ENCODE peak calls at places on chromosomes 11 and 22, in seven cellular contexts. M, W, Q, A, Z, Y and B are unnamed samples.

GRCh38 chr11:103893366-103893765 is 143.1 kb upstream of the DDI1 start:
- DNase-seq in M (no peak), W (no peak), Q (no peak), A (no peak), Z (no peak), Y (no peak), B (no peak)

GRCh38 chr11:91446267-91446666 is 778.4 kb upstream of the FAT3 start:
- DNase-seq in M (no peak), W (no peak), Q (no peak), A (no peak), Z (no peak), Y (no peak), B (no peak)

GRCh38 chr11:93570759-93571413 is 27.7 kb upstream of the SMCO4 start:
- DNase-seq in M (no peak), W (peak), Q (no peak), A (no peak), Z (no peak), Y (peak), B (no peak)

GRCh38 chr11:76661835-76662434 is 8.6 kb downstream of the LRRC32 start:
- DNase-seq in M (no peak), W (no peak), Q (no peak), A (no peak), Z (no peak), Y (no peak), B (no peak)

GRCh38 chr11:91872216-91872615 is 352.4 kb upstream of the FAT3 start:
- DNase-seq in M (no peak), W (no peak), Q (no peak), A (no peak), Z (no peak), Y (no peak), B (no peak)

GRCh38 chr11:19953909-19954308 is 206.4 kb downstream of the DBX1 start:
- DNase-seq in M (no peak), W (peak), Q (peak), A (no peak), Z (no peak), Y (peak), B (no peak)

GRCh38 chr11:19076744-19077589 is 16.4 kb upstream of the MRGPRX2 start:
- DNase-seq in M (peak), W (peak), Q (peak), A (no peak), Z (peak), Y (peak), B (peak)

GRCh38 chr11:1202154-1202775 is 20.6 kb upstream of the MUC5B start:
- DNase-seq in M (no peak), W (no peak), Q (peak), A (no peak), Z (peak), Y (no peak), B (no peak)

GRCh38 chr22:38850941-38851849 is 7.4 kb upstream of the NPTXR start:
- DNase-seq in M (no peak), W (peak), Q (no peak), A (no peak), Z (no peak), Y (peak), B (no peak)

GRCh38 chr11:3123761-3124733 is 41.1 kb downstream of the OSBPL5 start:
- DNase-seq in M (peak), W (peak), Q (no peak), A (peak), Z (peak), Y (peak), B (no peak)

GRCh38 chr11:112118176-112118575 is 31.5 kb downstream of the SDHD start:
- DNase-seq in M (no peak), W (no peak), Q (no peak), A (no peak), Z (no peak), Y (no peak), B (no peak)

GRCh38 chr11:128929468-128929867 is 13.2 kb downstream of the TP53AIP1 start:
- DNase-seq in M (no peak), W (no peak), Q (no peak), A (no peak), Z (no peak), Y (no peak), B (no peak)

GRCh38 chr11:119709638-119710346 is 19.2 kb downstream of the NECTIN1 start:
- DNase-seq in M (no peak), W (peak), Q (no peak), A (no peak), Z (no peak), Y (no peak), B (peak)

GRCh38 chr22:44245867-44246266 is 65.1 kb downstream of the PARVG start:
- DNase-seq in M (no peak), W (no peak), Q (no peak), A (no peak), Z (no peak), Y (no peak), B (no peak)

GRCh38 chr11:23212829-23213228 is 352.6 kb upstream of the CCDC179 start:
- DNase-seq in M (no peak), W (no peak), Q (no peak), A (no peak), Z (no peak), Y (no peak), B (no peak)

GRCh38 chr22:48975886-48976285 is 851.8 kb downstream of the BRD1 start:
- DNase-seq in M (no peak), W (no peak), Q (no peak), A (no peak), Z (no peak), Y (no peak), B (no peak)

GRCh38 chr22:17097062-17097461 is 12.3 kb downstream of the IL17RA start:
- DNase-seq in M (no peak), W (no peak), Q (no peak), A (no peak), Z (no peak), Y (no peak), B (no peak)

GRCh38 chr11:70610561-70610960 is 212.2 kb downstream of the CTTN start:
- DNase-seq in M (no peak), W (no peak), Q (no peak), A (no peak), Z (no peak), Y (no peak), B (no peak)

GRCh38 chr22:20395181-20395896 is 1.4 kb downstream of the ZNF74 start:
- DNase-seq in M (no peak), W (no peak), Q (no peak), A (no peak), Z (no peak), Y (no peak), B (no peak)

GRCh38 chr22:39348909-39349505 is 784 bp upstream of the SYNGR1 start:
- DNase-seq in M (no peak), W (no peak), Q (no peak), A (no peak), Z (no peak), Y (no peak), B (no peak)

GRCh38 chr11:14148653-14149273 is 186.2 kb downstream of the SPON1 start:
- DNase-seq in M (no peak), W (peak), Q (no peak), A (peak), Z (no peak), Y (peak), B (no peak)

GRCh38 chr11:111949519-111950426 is 12.6 kb downstream of the DIXDC1 start:
- DNase-seq in M (no peak), W (no peak), Q (no peak), A (no peak), Z (no peak), Y (no peak), B (no peak)

GRCh38 chr11:91248199-91248807 is 976.3 kb upstream of the FAT3 start:
- DNase-seq in M (peak), W (peak), Q (peak), A (no peak), Z (no peak), Y (peak), B (peak)

GRCh38 chr22:30226192-30226832 is 20.2 kb downstream of the LIF start:
- DNase-seq in M (no peak), W (peak), Q (no peak), A (no peak), Z (no peak), Y (peak), B (no peak)

GRCh38 chr22:39989633-39990032 is 5.1 kb upstream of the FAM83F start:
- DNase-seq in M (no peak), W (no peak), Q (no peak), A (no peak), Z (no peak), Y (no peak), B (no peak)

GRCh38 chr11:6663794-6664478 is 8.3 kb upstream of the DCHS1 start:
- DNase-seq in M (no peak), W (peak), Q (no peak), A (no peak), Z (no peak), Y (no peak), B (no peak)

GRCh38 chr11:120599816-120600420 is 88.4 kb downstream of the GRIK4 start:
- DNase-seq in M (no peak), W (no peak), Q (no peak), A (no peak), Z (no peak), Y (no peak), B (no peak)

GRCh38 chr11:44307340-44308099 is 2.4 kb downstream of the ALX4 start:
- DNase-seq in M (no peak), W (no peak), Q (no peak), A (no peak), Z (no peak), Y (no peak), B (no peak)

GRCh38 chr22:25120093-25120561 is 79.5 kb upstream of the CRYBB3 start:
- DNase-seq in M (no peak), W (no peak), Q (no peak), A (no peak), Z (no peak), Y (no peak), B (no peak)

GRCh38 chr22:27201741-27202140 is 544.4 kb downstream of the MIAT start:
- DNase-seq in M (no peak), W (peak), Q (no peak), A (no peak), Z (no peak), Y (no peak), B (no peak)

GRCh38 chr22:46854125-46854870 is 91.8 kb downstream of the TBC1D22A start:
- DNase-seq in M (peak), W (peak), Q (no peak), A (no peak), Z (no peak), Y (no peak), B (no peak)

GRCh38 chr11:73233211-73233610 is 15.1 kb downstream of the P2RY2 start:
- DNase-seq in M (no peak), W (no peak), Q (no peak), A (no peak), Z (no peak), Y (no peak), B (no peak)

GRCh38 chr22:33325232-33326004 is 267.2 kb upstream of the SYN3 start:
- DNase-seq in M (no peak), W (no peak), Q (no peak), A (no peak), Z (no peak), Y (peak), B (no peak)

GRCh38 chr11:100719362-100719761 is 32.3 kb downstream of the ARHGAP42 start:
- DNase-seq in M (no peak), W (peak), Q (no peak), A (no peak), Z (no peak), Y (no peak), B (no peak)

GRCh38 chr11:64854534-64855502 is 10.4 kb upstream of the CDC42BPG start:
- DNase-seq in M (peak), W (peak), Q (no peak), A (peak), Z (peak), Y (peak), B (no peak)

GRCh38 chr11:108697872-108698473 is 33.1 kb downstream of the DDX10 start:
- DNase-seq in M (peak), W (peak), Q (peak), A (peak), Z (no peak), Y (peak), B (peak)

GRCh38 chr11:65291613-65292012 is 23.1 kb upstream of the CDC42EP2 start:
- DNase-seq in M (no peak), W (peak), Q (no peak), A (no peak), Z (no peak), Y (peak), B (no peak)

DNA sequence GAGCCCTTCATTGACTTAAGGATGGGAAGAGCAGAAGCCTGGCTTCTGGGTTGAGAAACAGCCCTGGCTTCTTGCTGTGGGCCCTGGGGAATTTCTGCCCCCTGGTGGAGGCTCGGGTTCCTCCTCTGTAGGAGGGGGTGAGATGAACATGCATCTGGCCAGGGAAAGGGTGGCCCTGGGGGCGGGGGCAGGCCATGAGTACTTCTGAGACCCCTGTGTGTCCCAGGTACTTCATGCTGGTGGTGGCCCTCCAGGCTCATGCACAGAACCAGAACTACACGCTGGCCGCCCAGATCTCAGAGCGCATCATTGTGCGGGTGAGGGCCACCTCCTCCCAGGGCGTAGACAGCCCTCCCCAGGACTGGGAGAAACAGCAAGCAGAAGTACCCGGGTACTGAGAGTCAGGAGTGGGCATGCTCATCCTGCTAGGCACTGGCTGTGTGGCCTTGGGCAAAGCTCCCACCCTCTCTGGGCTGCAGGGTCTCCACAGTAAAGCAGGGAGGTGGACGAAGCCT is 15.8 kb downstream of the TMEM258 start:
- DNase-seq in M (peak), W (peak), Q (peak), A (peak), Z (peak), Y (peak), B (peak)
- TF ChIP-seq CTCF in M (peak), W (peak), Q (peak), A (peak), Z (peak), Y (peak), B (peak)

DNA sequence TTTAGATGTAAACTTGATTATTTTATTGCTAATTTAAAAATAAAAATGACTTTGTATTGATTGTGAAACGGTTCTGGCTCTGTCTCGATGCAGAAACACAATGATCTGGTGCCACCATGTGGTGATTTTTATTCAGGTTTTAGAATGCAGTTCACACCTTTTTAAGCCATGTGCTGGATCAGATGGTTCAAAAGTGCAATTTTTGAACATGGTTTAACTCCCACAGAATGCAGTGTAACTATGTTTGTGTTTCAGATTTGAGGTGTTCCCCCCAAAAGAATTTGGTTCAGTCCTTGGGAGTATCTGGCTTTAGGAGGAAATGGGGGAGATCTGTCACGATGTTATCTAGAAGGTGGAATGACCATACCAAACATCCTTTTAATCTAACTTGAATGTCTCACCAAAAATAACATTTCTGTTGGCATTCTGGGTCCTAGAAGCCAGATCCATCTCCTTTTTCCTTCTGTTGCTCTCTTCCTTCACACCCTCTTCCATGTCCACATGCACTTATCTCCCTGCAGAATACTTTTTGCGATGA is 7.9 kb downstream of the MRPL16 start:
- DNase-seq in M (peak), W (peak), Q (peak), A (no peak), Z (no peak), Y (peak), B (peak)
- TF ChIP-seq CTCF in M (peak), W (peak), Q (peak), A (peak), Z (peak), Y (peak), B (peak)

GRCh38 chr11:125224391-125225015 is 60.0 kb downstream of the PKNOX2 start:
- DNase-seq in M (peak), W (peak), Q (peak), A (no peak), Z (peak), Y (no peak), B (peak)
- TF ChIP-seq CTCF in M (no peak), W (peak), Q (no peak), A (peak), Z (peak), Y (no peak), B (peak)

DNA sequence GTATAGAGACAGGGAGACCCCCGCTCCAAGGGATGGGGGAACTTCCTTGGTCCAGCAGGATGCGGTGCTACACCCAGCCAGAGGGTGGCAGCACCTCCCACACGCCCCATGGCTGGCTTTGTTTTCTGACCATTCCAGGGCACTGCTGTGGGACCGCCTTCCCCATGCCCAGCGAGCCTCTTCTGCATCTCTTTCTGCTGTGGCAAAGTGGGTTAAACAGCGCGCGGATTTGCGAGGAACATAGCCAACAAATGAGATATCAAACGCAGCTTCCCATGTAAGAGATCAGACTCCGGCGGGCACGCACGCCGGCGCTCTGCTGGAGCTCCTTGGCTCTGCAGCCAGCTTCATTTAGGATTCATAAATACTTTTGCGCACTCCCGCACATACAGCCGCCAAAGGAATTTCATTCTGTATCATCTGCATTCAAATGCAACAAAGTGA is 485.8 kb upstream of the CADM1 start:
- DNase-seq in M (no peak), W (no peak), Q (peak), A (no peak), Z (peak), Y (no peak), B (peak)
- TF ChIP-seq CTCF in M (peak), W (no peak), Q (peak), A (no peak), Z (peak), Y (peak), B (peak)